ENCODE peak calls at places on chromosomes 4 and X, in eight cellular contexts. W is CD8-positive, alpha-beta memory T cell; I is fibroblast of lung; Z is MM.1S; N is GM12878; F is lower lobe of right lung; E is SJSA1; A is cardiac muscle cell. V is an unnamed sample.

GRCh38 chr4:87409420-87409939 is 12.9 kb upstream of the NUDT9 start:
- DNase-seq in W (no peak), I (no peak), Z (no peak), N (no peak), F (no peak), E (no peak), A (no peak), V (no peak)

GRCh38 chrX:97366246-97366645 is 482.5 kb downstream of the RPA4 start:
- DNase-seq in W (no peak), I (peak; percentile 3), Z (no peak), N (no peak), F (no peak), E (no peak), A (no peak), V (no peak)

GRCh38 chrX:53089224-53089842 is 4.6 kb upstream of the KANTR start:
- DNase-seq in W (peak; percentile 50), I (peak; percentile 67), Z (peak; percentile 44), N (no peak), F (peak; percentile 47), E (no peak), A (peak; percentile 51), V (no peak)

GRCh38 chr4:184763150-184763780 is 29.4 kb upstream of the CENPU start:
- DNase-seq in W (no peak), I (peak; percentile 12), Z (no peak), N (no peak), F (no peak), E (no peak), A (no peak), V (no peak)

GRCh38 chr4:166044871-166045270 is 171.8 kb downstream of the TLL1 start:
- DNase-seq in W (no peak), I (no peak), Z (no peak), N (no peak), F (no peak), E (no peak), A (no peak), V (no peak)

GRCh38 chr4:68906238-68907137 is 45.1 kb downstream of the UGT2A3 start:
- DNase-seq in W (no peak), I (no peak), Z (no peak), N (no peak), F (no peak), E (no peak), A (no peak), V (no peak)

GRCh38 chr4:163161536-163162205 is 5.0 kb downstream of the NAF1 start:
- DNase-seq in W (no peak), I (peak; percentile 60), Z (no peak), N (no peak), F (no peak), E (no peak), A (no peak), V (no peak)

GRCh38 chr4:3711183-3712111 is 54.7 kb upstream of the ADRA2C start:
- DNase-seq in W (no peak), I (no peak), Z (no peak), N (no peak), F (peak; percentile 32), E (no peak), A (no peak), V (no peak)

GRCh38 chr4:158020734-158021346 is 152.0 kb downstream of the GASK1B start:
- DNase-seq in W (no peak), I (peak; percentile 93), Z (no peak), N (no peak), F (no peak), E (no peak), A (peak; percentile 34), V (no peak)

GRCh38 chrX:2828404-2829065 is at the start of gene GYG2:
- DNase-seq in W (no peak), I (peak; percentile 58), Z (no peak), N (no peak), F (no peak), E (peak; percentile 51), A (peak; percentile 83), V (no peak)

GRCh38 chr4:152903658-152904057 is 32.5 kb upstream of the FHDC1 start:
- DNase-seq in W (no peak), I (no peak), Z (no peak), N (no peak), F (no peak), E (no peak), A (no peak), V (no peak)

GRCh38 chrX:136397001-136397400 is 90.7 kb upstream of the BRS3 start:
- DNase-seq in W (no peak), I (no peak), Z (no peak), N (no peak), F (no peak), E (no peak), A (no peak), V (no peak)

GRCh38 chr4:185304541-185304940 is 91.2 kb downstream of the LRP2BP start:
- DNase-seq in W (no peak), I (no peak), Z (no peak), N (no peak), F (no peak), E (no peak), A (no peak), V (no peak)

GRCh38 chr4:134471569-134471968 is 270.0 kb upstream of the PABPC4L start:
- DNase-seq in W (no peak), I (no peak), Z (no peak), N (no peak), F (no peak), E (no peak), A (peak; percentile 42), V (no peak)

GRCh38 chrX:38578152-38578551 is 16.8 kb downstream of the TSPAN7 start:
- DNase-seq in W (no peak), I (no peak), Z (no peak), N (no peak), F (no peak), E (no peak), A (no peak), V (no peak)

GRCh38 chr4:128606173-128606572 is 203.3 kb upstream of the JADE1 start:
- DNase-seq in W (no peak), I (peak; percentile 47), Z (no peak), N (no peak), F (no peak), E (no peak), A (no peak), V (no peak)

GRCh38 chrX:155632424-155633100 is 19.8 kb upstream of the TMLHE start:
- DNase-seq in W (no peak), I (peak; percentile 30), Z (peak; percentile 75), N (peak; percentile 3), F (no peak), E (no peak), A (no peak), V (no peak)

GRCh38 chr4:172708184-172708583 is 460.4 kb upstream of the GALNT7 start:
- DNase-seq in W (no peak), I (no peak), Z (no peak), N (no peak), F (no peak), E (no peak), A (no peak), V (no peak)

GRCh38 chrX:54452920-54453319 is 12.7 kb downstream of the TSR2 start:
- DNase-seq in W (no peak), I (peak; percentile 6), Z (no peak), N (no peak), F (no peak), E (no peak), A (peak; percentile 16), V (no peak)

GRCh38 chrX:19674041-19674769 is 158.9 kb upstream of the MAP3K15 start:
- DNase-seq in W (no peak), I (no peak), Z (no peak), N (no peak), F (no peak), E (no peak), A (no peak), V (no peak)

GRCh38 chrX:7073336-7073735 is 74.2 kb upstream of the STS start:
- DNase-seq in W (no peak), I (no peak), Z (no peak), N (no peak), F (no peak), E (no peak), A (no peak), V (no peak)

DNA sequence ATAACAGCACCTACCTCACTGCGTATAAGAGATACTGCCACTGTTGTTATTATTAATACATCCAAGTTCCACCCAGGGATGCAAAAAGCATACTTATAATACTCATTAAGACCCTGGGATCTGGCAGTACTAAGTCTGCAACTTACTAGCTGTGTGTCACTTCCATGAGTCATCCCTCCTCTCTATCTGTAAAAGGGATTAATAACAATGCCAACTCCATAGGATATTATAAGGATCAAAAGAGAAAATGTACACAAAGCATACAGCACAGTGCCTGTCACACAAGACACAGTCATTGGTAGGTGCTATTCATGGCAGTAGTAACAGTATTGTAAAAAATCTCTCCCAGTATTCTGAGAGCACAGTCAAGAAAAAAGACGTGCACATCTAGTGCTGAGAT is 216.7 kb downstream of the HS6ST2 start:
- DNase-seq in W (no peak), I (peak; percentile 14), Z (no peak), N (no peak), F (no peak), E (no peak), A (no peak), V (no peak)
- H3K27me3 ChIP-seq in W (no peaks in the 10 kb centered on the region), I (no peaks in the 10 kb centered on the region), Z (no peaks in the 10 kb centered on the region), N (no peaks in the 10 kb centered on the region), F (no peaks in the 10 kb centered on the region), E (no peaks in the 10 kb centered on the region), A (no peaks in the 10 kb centered on the region), V (no peaks in the 10 kb centered on the region)

GRCh38 chr4:84852081-84852480 is 114.4 kb downstream of the WDFY3 start:
- DNase-seq in W (no peak), I (peak; percentile 51), Z (no peak), N (no peak), F (no peak), E (no peak), A (no peak), V (no peak)

GRCh38 chr4:84847978-84848377 is 118.5 kb downstream of the WDFY3 start:
- DNase-seq in W (no peak), I (no peak), Z (no peak), N (no peak), F (no peak), E (no peak), A (no peak), V (no peak)

GRCh38 chr4:84849051-84849640 is 117.3 kb downstream of the WDFY3 start:
- DNase-seq in W (no peak), I (no peak), Z (no peak), N (no peak), F (no peak), E (no peak), A (no peak), V (no peak)

GRCh38 chr4:84848432-84848831 is 118.1 kb downstream of the WDFY3 start:
- DNase-seq in W (no peak), I (no peak), Z (no peak), N (no peak), F (no peak), E (no peak), A (no peak), V (no peak)

GRCh38 chr4:84846985-84847384 is 119.5 kb downstream of the WDFY3 start:
- DNase-seq in W (no peak), I (no peak), Z (no peak), N (no peak), F (no peak), E (no peak), A (no peak), V (no peak)
- H3K4me3 ChIP-seq in W (no peak overlapping the region), I (no peak overlapping the region), Z (no peak overlapping the region), N (no peak overlapping the region), F (no peak overlapping the region), E (no peak overlapping the region), A (no peak overlapping the region), V (no peak overlapping the region)

GRCh38 chr4:6894528-6895498 is 14.8 kb upstream of the TBC1D14 start:
- DNase-seq in W (no peak), I (no peak), Z (no peak), N (no peak), F (no peak), E (no peak), A (no peak), V (no peak)
- H3K27me3 ChIP-seq in W (no peaks in the 10 kb centered on the region), I (no peaks in the 10 kb centered on the region), Z (no peaks in the 10 kb centered on the region), N (no peaks in the 10 kb centered on the region), F (no peaks in the 10 kb centered on the region), E (no peaks in the 10 kb centered on the region), A (no peaks in the 10 kb centered on the region), V (no peaks in the 10 kb centered on the region)

GRCh38 chrX:138519296-138519695 is 192.2 kb downstream of the FGF13 start:
- DNase-seq in W (no peak), I (no peak), Z (no peak), N (no peak), F (no peak), E (no peak), A (peak; percentile 82), V (no peak)
- H3K4me3 ChIP-seq in W (no peak overlapping the region), I (no peak overlapping the region), Z (no peak overlapping the region), N (no peak overlapping the region), F (no peak overlapping the region), E (no peak overlapping the region), A (no peak overlapping the region), V (no peak overlapping the region)